ENCODE peak calls at places on chromosomes 7 and 10, in nine cellular contexts. P, B, M, J, O, S, F, Z and W are unnamed samples.

GRCh38 chr7:103113164-103113563 is 35.7 kb downstream of the NAPEPLD start:
- DNase-seq in J (peak; percentile 98), S (peak; percentile 65), B (peak; percentile 93), M (no peak), Z (no peak), F (no peak), O (peak; percentile 69), P (peak; percentile 94), W (no peak)

GRCh38 chr7:92955081-92955480 is 118.7 kb upstream of the CDK6 start:
- DNase-seq in J (no peak), S (no peak), B (no peak), P (no peak), F (no peak), M (no peak), Z (no peak), O (no peak), W (no peak)

GRCh38 chr10:13734151-13734550 is 147.4 kb downstream of the PRPF18 start:
- DNase-seq in M (no peak), J (no peak), O (no peak), F (no peak), P (no peak), Z (no peak), S (no peak), B (no peak), W (no peak)

GRCh38 chr7:132573237-132573636 is 3.0 kb downstream of the PLXNA4 start:
- DNase-seq in P (no peak), F (no peak), M (no peak), J (no peak), Z (no peak), B (no peak), O (no peak), S (no peak), W (no peak)

GRCh38 chr10:11364241-11364640 is 247.2 kb downstream of the USP6NL start:
- DNase-seq in O (no peak), P (no peak), B (no peak), S (no peak), J (no peak), M (no peak), F (no peak), Z (no peak), W (no peak)

GRCh38 chr10:105370697-105371096 is 729.6 kb downstream of the SORCS3 start:
- DNase-seq in F (no peak), M (no peak), P (no peak), O (no peak), S (no peak), Z (no peak), J (no peak), B (no peak), W (no peak)

GRCh38 chr10:48805848-48806247 is 121.2 kb downstream of the WDFY4 start:
- DNase-seq in B (no peak), S (no peak), P (peak; percentile 47), O (no peak), F (no peak), M (no peak), Z (no peak), J (no peak), W (no peak)

GRCh38 chr7:6403907-6404306 is 43.8 kb downstream of the DAGLB start:
- DNase-seq in P (no peak), J (no peak), M (no peak), O (no peak), B (no peak), S (no peak), F (no peak), Z (no peak), W (no peak)

GRCh38 chr7:115387168-115387567 is 465.3 kb downstream of the MDFIC start:
- DNase-seq in M (no peak), F (no peak), O (no peak), S (no peak), J (no peak), B (no peak), P (no peak), Z (no peak), W (no peak)

GRCh38 chr7:69436944-69437343 is 161.3 kb upstream of the AUTS2 start:
- DNase-seq in O (no peak), S (no peak), J (peak; percentile 53), P (peak; percentile 3), B (no peak), Z (no peak), M (peak; percentile 38), F (no peak), W (no peak)

DNA sequence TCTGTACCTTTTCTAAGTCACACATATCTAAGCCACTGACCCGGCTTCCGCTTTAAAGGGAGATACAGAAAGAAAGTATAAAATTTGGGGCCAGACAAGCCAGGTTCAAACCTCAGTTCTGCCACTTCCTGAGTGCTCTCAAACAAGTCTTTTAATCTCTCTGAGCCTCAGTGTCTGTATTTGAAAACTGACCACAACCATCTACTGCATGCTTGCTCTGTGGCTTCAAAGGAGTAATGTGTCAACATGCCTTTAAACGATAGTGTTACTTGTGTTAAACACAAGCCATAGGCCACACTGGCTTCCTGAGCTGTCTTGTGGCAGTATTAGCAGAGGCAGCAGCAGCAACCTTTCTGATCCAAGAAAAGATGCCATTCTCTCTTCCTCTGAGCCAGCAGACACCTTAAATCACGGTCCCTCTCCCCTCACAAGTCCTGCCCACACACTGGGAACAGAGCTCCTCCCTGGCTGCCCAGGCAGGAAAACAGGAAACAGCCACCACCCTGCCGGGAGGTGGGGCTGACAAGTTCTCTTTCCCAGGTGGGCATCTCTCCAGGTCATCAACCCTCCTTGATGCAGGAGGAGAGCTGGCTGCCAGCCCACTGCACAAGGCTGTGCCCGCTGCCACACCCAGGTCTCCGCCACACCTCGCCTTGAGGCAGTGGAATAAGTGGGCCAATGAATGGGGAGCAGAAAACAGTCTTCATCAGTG is 10.7 kb downstream of the HIP1 start:
- DNase-seq in S (no peak), O (peak; percentile 57), J (peak; percentile 85), P (peak; percentile 31), B (peak; percentile 52), M (peak; percentile 90), F (peak; percentile 91), Z (no peak), W (peak; percentile 69)
- H3K4me3 ChIP-seq in S (no peak overlapping the region), O (no peak overlapping the region), J (no peak overlapping the region), P (no peak overlapping the region), B (no peak overlapping the region), M (no peak overlapping the region), F (no peak overlapping the region), Z (no peak overlapping the region), W (no peak overlapping the region)

GRCh38 chr10:123134058-123134914 is 1.5 kb upstream of the HMX3 start:
- DNase-seq in B (no peak), F (no peak), P (peak; percentile 29), Z (no peak), M (no peak), S (no peak), J (no peak), O (no peak), W (peak; percentile 61)

GRCh38 chr10:123135415-123136141 is at the start of gene HMX3:
- DNase-seq in M (no peak), O (no peak), J (no peak), P (peak; percentile 62), S (peak; percentile 68), B (peak; percentile 23), F (no peak), Z (no peak), W (peak; percentile 91)

GRCh38 chr10:123134915-123135414 is 805 bp upstream of the HMX3 start:
- DNase-seq in Z (no peak), M (no peak), J (no peak), P (no peak), S (peak; percentile 42), B (no peak), F (no peak), O (no peak), W (peak; percentile 89)

GRCh38 chr10:123133511-123133910 is 2.3 kb upstream of the HMX3 start:
- DNase-seq in P (no peak), B (no peak), O (no peak), F (no peak), M (no peak), J (no peak), Z (no peak), S (no peak), W (peak; percentile 82)

GRCh38 chr10:123132576-123133477 is 2.9 kb upstream of the HMX3 start:
- DNase-seq in B (peak; percentile 76), J (peak; percentile 50), Z (peak; percentile 79), F (peak; percentile 72), P (peak; percentile 86), O (no peak), S (peak; percentile 85), M (peak; percentile 83), W (peak; percentile 91)
- H3K27me3 ChIP-seq in B (peaks cover 70% of the 10 kb centered on the region), J (peaks cover 88% of the 10 kb centered on the region), Z (peaks cover 40% of the 10 kb centered on the region), F (peaks cover 79% of the 10 kb centered on the region), P (peaks cover 73% of the 10 kb centered on the region), O (no peaks in the 10 kb centered on the region), S (peaks cover 22% of the 10 kb centered on the region), M (peaks cover 100% of the 10 kb centered on the region), W (peaks cover 75% of the 10 kb centered on the region)

DNA sequence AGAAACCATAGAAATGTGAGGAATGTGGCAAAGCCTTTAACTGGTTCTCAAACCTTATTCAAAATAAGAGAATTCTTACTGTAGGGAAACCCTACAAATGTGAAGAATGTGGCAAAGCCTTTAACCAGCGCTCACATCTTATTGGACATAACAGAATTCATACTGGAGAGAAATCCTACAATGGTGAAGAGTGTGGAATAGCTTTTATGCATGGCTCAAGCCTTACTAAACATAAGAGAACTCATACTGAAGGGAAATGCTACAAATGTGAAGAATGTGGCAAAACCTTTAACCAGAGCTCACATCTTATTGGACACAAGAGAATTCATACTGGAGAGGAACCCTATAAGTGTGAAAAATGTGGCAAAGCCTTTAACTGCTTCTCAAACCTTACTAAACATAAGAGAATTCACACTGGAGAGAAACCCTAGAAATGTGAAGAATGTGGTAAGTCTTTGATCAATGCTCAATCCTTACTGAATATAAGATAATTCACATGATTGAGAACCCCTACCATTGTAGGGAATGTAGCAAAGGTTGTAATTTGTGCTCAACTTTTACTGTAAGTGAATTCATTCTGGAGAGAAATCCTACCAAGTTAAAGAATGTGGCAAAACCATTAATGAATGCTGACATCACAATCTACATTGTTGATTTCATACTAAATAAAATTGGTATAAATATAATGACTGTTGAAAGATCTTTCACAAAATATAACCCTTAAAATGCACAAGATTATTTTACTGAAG is 142.5 kb upstream of the ZNF479 start:
- DNase-seq in O (no peak), B (no peak), Z (no peak), S (no peak), P (no peak), J (no peak), M (no peak), F (no peak), W (no peak)
- H3K4me3 ChIP-seq in O (no peak overlapping the region), B (no peak overlapping the region), Z (no peak overlapping the region), S (no peak overlapping the region), P (no peak overlapping the region), J (no peak overlapping the region), M (no peak overlapping the region), F (no peak overlapping the region), W (no peak overlapping the region)

GRCh38 chr7:148979827-148980226 is 48.5 kb downstream of the PDIA4 start:
- DNase-seq in S (no peak), O (no peak), M (no peak), F (no peak), Z (no peak), P (no peak), J (no peak), B (no peak), W (no peak)

GRCh38 chr7:148986737-148987009 is 41.6 kb downstream of the PDIA4 start:
- DNase-seq in O (no peak), J (no peak), B (no peak), P (no peak), F (no peak), Z (no peak), M (no peak), S (no peak), W (no peak)

GRCh38 chr7:148987010-148987750 is 41.1 kb downstream of the PDIA4 start:
- DNase-seq in S (peak; percentile 83), Z (peak; percentile 66), J (peak; percentile 76), B (peak; percentile 91), F (peak; percentile 87), O (peak; percentile 91), P (peak; percentile 90), M (peak; percentile 84), W (peak; percentile 92)

GRCh38 chr7:148982596-148983219 is 45.6 kb downstream of the PDIA4 start:
- DNase-seq in O (no peak), B (peak; percentile 53), J (no peak), Z (no peak), F (no peak), M (no peak), P (peak; percentile 70), S (no peak), W (peak; percentile 70)

GRCh38 chr7:148983220-148984146 is 44.8 kb downstream of the PDIA4 start:
- DNase-seq in O (peak; percentile 66), Z (peak; percentile 55), F (peak; percentile 63), B (peak; percentile 78), S (peak; percentile 84), J (peak; percentile 51), P (peak; percentile 88), M (peak; percentile 54), W (peak; percentile 89)
- H3K27me3 ChIP-seq in O (no peaks in the 10 kb centered on the region), Z (no peaks in the 10 kb centered on the region), F (peaks cover 3% of the 10 kb centered on the region), B (peaks cover under 1% of the 10 kb centered on the region), S (no peaks in the 10 kb centered on the region), J (peaks cover 3% of the 10 kb centered on the region), P (no peaks in the 10 kb centered on the region), M (peaks cover 7% of the 10 kb centered on the region), W (peaks cover 5% of the 10 kb centered on the region)